ENCODE peak calls at places on chromosomes 12 and 14, in seven cellular contexts. One of them, this sample, is unnamed.

GRCh38 chr14:96592591-96593388 is 90.6 kb downstream of the PAPOLA start:
- DNase-seq in CD4-positive, alpha-beta memory T cell: peak
- DNase-seq in fibroblast of gingiva: peak
- DNase-seq in brain microvascular endothelial cell: no peak
- DNase-seq in heart right ventricle: no peak
- DNase-seq in RWPE1: peak
- DNase-seq in effector memory CD4-positive, alpha-beta T cell: peak
- DNase-seq in this sample: no peak

GRCh38 chr14:96940009-96940408 is 142.8 kb downstream of the VRK1 start:
- DNase-seq in RWPE1: peak
- DNase-seq in fibroblast of gingiva: no peak
- DNase-seq in effector memory CD4-positive, alpha-beta T cell: no peak
- DNase-seq in brain microvascular endothelial cell: no peak
- DNase-seq in heart right ventricle: no peak
- DNase-seq in CD4-positive, alpha-beta memory T cell: no peak
- DNase-seq in this sample: no peak

GRCh38 chr12:1799068-1799881 is 21.1 kb upstream of the LRTM2 start:
- DNase-seq in effector memory CD4-positive, alpha-beta T cell: no peak
- DNase-seq in brain microvascular endothelial cell: no peak
- DNase-seq in heart right ventricle: no peak
- DNase-seq in RWPE1: no peak
- DNase-seq in fibroblast of gingiva: no peak
- DNase-seq in CD4-positive, alpha-beta memory T cell: no peak
- DNase-seq in this sample: no peak

GRCh38 chr14:50670196-50670875 is 2.2 kb upstream of the SAV1 start:
- DNase-seq in RWPE1: no peak
- DNase-seq in brain microvascular endothelial cell: no peak
- DNase-seq in CD4-positive, alpha-beta memory T cell: no peak
- DNase-seq in heart right ventricle: no peak
- DNase-seq in effector memory CD4-positive, alpha-beta T cell: no peak
- DNase-seq in fibroblast of gingiva: no peak
- DNase-seq in this sample: no peak

GRCh38 chr12:132812631-132813305 is 15.9 kb downstream of the GOLGA3 start:
- DNase-seq in heart right ventricle: no peak
- DNase-seq in fibroblast of gingiva: peak
- DNase-seq in CD4-positive, alpha-beta memory T cell: peak
- DNase-seq in RWPE1: no peak
- DNase-seq in brain microvascular endothelial cell: peak
- DNase-seq in effector memory CD4-positive, alpha-beta T cell: no peak
- DNase-seq in this sample: no peak

GRCh38 chr12:27331299-27331926 is 1.2 kb upstream of the BMAL2 start:
- DNase-seq in RWPE1: peak
- DNase-seq in effector memory CD4-positive, alpha-beta T cell: no peak
- DNase-seq in heart right ventricle: no peak
- DNase-seq in brain microvascular endothelial cell: peak
- DNase-seq in fibroblast of gingiva: peak
- DNase-seq in CD4-positive, alpha-beta memory T cell: no peak
- DNase-seq in this sample: peak

GRCh38 chr14:69036757-69037506 is 57.8 kb upstream of the ACTN1 start:
- DNase-seq in effector memory CD4-positive, alpha-beta T cell: no peak
- DNase-seq in fibroblast of gingiva: no peak
- DNase-seq in RWPE1: no peak
- DNase-seq in brain microvascular endothelial cell: no peak
- DNase-seq in heart right ventricle: no peak
- DNase-seq in CD4-positive, alpha-beta memory T cell: no peak
- DNase-seq in this sample: no peak

GRCh38 chr12:45553204-45553603 is 176.3 kb upstream of the ARID2 start:
- DNase-seq in heart right ventricle: no peak
- DNase-seq in effector memory CD4-positive, alpha-beta T cell: no peak
- DNase-seq in brain microvascular endothelial cell: no peak
- DNase-seq in fibroblast of gingiva: no peak
- DNase-seq in RWPE1: peak
- DNase-seq in CD4-positive, alpha-beta memory T cell: no peak
- DNase-seq in this sample: no peak

GRCh38 chr12:109727039-109727723 is 13.6 kb downstream of the FAM222A start:
- DNase-seq in heart right ventricle: no peak
- DNase-seq in CD4-positive, alpha-beta memory T cell: no peak
- DNase-seq in brain microvascular endothelial cell: no peak
- DNase-seq in RWPE1: no peak
- DNase-seq in fibroblast of gingiva: no peak
- DNase-seq in effector memory CD4-positive, alpha-beta T cell: no peak
- DNase-seq in this sample: no peak

GRCh38 chr14:57960946-57961792 is 95.3 kb upstream of the SLC35F4 start:
- DNase-seq in fibroblast of gingiva: no peak
- DNase-seq in heart right ventricle: no peak
- DNase-seq in brain microvascular endothelial cell: no peak
- DNase-seq in RWPE1: no peak
- DNase-seq in CD4-positive, alpha-beta memory T cell: no peak
- DNase-seq in effector memory CD4-positive, alpha-beta T cell: no peak
- DNase-seq in this sample: no peak

GRCh38 chr12:6765634-6766581 is at the start of gene PTMS:
- DNase-seq in fibroblast of gingiva: peak
- DNase-seq in CD4-positive, alpha-beta memory T cell: no peak
- DNase-seq in effector memory CD4-positive, alpha-beta T cell: no peak
- DNase-seq in heart right ventricle: peak
- DNase-seq in RWPE1: peak
- DNase-seq in brain microvascular endothelial cell: peak
- DNase-seq in this sample: peak

GRCh38 chr14:99737451-99737951 is 53.4 kb downstream of the CYP46A1 start:
- DNase-seq in heart right ventricle: peak
- DNase-seq in brain microvascular endothelial cell: no peak
- DNase-seq in fibroblast of gingiva: peak
- DNase-seq in effector memory CD4-positive, alpha-beta T cell: no peak
- DNase-seq in RWPE1: peak
- DNase-seq in CD4-positive, alpha-beta memory T cell: no peak
- DNase-seq in this sample: no peak

GRCh38 chr12:52323416-52324067 is 2.3 kb upstream of the KRT83 start:
- DNase-seq in CD4-positive, alpha-beta memory T cell: no peak
- DNase-seq in brain microvascular endothelial cell: no peak
- DNase-seq in heart right ventricle: no peak
- DNase-seq in fibroblast of gingiva: no peak
- DNase-seq in effector memory CD4-positive, alpha-beta T cell: no peak
- DNase-seq in RWPE1: no peak
- DNase-seq in this sample: no peak

GRCh38 chr12:89353188-89353822 is 1.0 kb upstream of the DUSP6 start:
- DNase-seq in brain microvascular endothelial cell: peak
- DNase-seq in heart right ventricle: peak
- DNase-seq in CD4-positive, alpha-beta memory T cell: peak
- DNase-seq in fibroblast of gingiva: peak
- DNase-seq in effector memory CD4-positive, alpha-beta T cell: peak
- DNase-seq in RWPE1: peak
- DNase-seq in this sample: no peak

GRCh38 chr12:18141583-18141982 is 51.6 kb upstream of the RERGL start:
- DNase-seq in fibroblast of gingiva: peak
- DNase-seq in brain microvascular endothelial cell: peak
- DNase-seq in RWPE1: peak
- DNase-seq in CD4-positive, alpha-beta memory T cell: no peak
- DNase-seq in effector memory CD4-positive, alpha-beta T cell: no peak
- DNase-seq in heart right ventricle: no peak
- DNase-seq in this sample: no peak

GRCh38 chr12:88960213-88960878 is 380.1 kb upstream of the KITLG start:
- DNase-seq in RWPE1: no peak
- DNase-seq in effector memory CD4-positive, alpha-beta T cell: no peak
- DNase-seq in fibroblast of gingiva: peak
- DNase-seq in brain microvascular endothelial cell: no peak
- DNase-seq in CD4-positive, alpha-beta memory T cell: no peak
- DNase-seq in heart right ventricle: peak
- DNase-seq in this sample: no peak

GRCh38 chr12:29350080-29350479 is 30.9 kb downstream of the ERGIC2 start:
- DNase-seq in effector memory CD4-positive, alpha-beta T cell: no peak
- DNase-seq in CD4-positive, alpha-beta memory T cell: no peak
- DNase-seq in brain microvascular endothelial cell: peak
- DNase-seq in RWPE1: peak
- DNase-seq in heart right ventricle: no peak
- DNase-seq in fibroblast of gingiva: peak
- DNase-seq in this sample: no peak

GRCh38 chr14:35985504-35986218 is 159.5 kb downstream of the BRMS1L start:
- DNase-seq in effector memory CD4-positive, alpha-beta T cell: no peak
- DNase-seq in RWPE1: no peak
- DNase-seq in brain microvascular endothelial cell: no peak
- DNase-seq in CD4-positive, alpha-beta memory T cell: no peak
- DNase-seq in heart right ventricle: no peak
- DNase-seq in fibroblast of gingiva: no peak
- DNase-seq in this sample: no peak

GRCh38 chr12:114976959-114977358 is 293.0 kb upstream of the TBX3 start:
- DNase-seq in CD4-positive, alpha-beta memory T cell: no peak
- DNase-seq in fibroblast of gingiva: peak
- DNase-seq in heart right ventricle: no peak
- DNase-seq in effector memory CD4-positive, alpha-beta T cell: no peak
- DNase-seq in RWPE1: peak
- DNase-seq in brain microvascular endothelial cell: no peak
- DNase-seq in this sample: no peak

GRCh38 chr12:105257321-105257728 is 21.4 kb upstream of the APPL2 start:
- DNase-seq in heart right ventricle: no peak
- DNase-seq in fibroblast of gingiva: peak
- DNase-seq in brain microvascular endothelial cell: peak
- DNase-seq in effector memory CD4-positive, alpha-beta T cell: no peak
- DNase-seq in RWPE1: peak
- DNase-seq in CD4-positive, alpha-beta memory T cell: no peak
- DNase-seq in this sample: no peak

GRCh38 chr12:28217805-28218204 is 27.5 kb downstream of the CCDC91 start:
- DNase-seq in heart right ventricle: no peak
- DNase-seq in fibroblast of gingiva: no peak
- DNase-seq in brain microvascular endothelial cell: no peak
- DNase-seq in effector memory CD4-positive, alpha-beta T cell: no peak
- DNase-seq in CD4-positive, alpha-beta memory T cell: no peak
- DNase-seq in RWPE1: no peak
- DNase-seq in this sample: no peak

GRCh38 chr14:28467611-28468010 is 299.0 kb upstream of the FOXG1 start:
- DNase-seq in heart right ventricle: no peak
- DNase-seq in brain microvascular endothelial cell: no peak
- DNase-seq in RWPE1: no peak
- DNase-seq in CD4-positive, alpha-beta memory T cell: no peak
- DNase-seq in effector memory CD4-positive, alpha-beta T cell: no peak
- DNase-seq in fibroblast of gingiva: no peak
- DNase-seq in this sample: no peak

GRCh38 chr12:30437616-30438015 is 258.1 kb downstream of the IPO8 start:
- DNase-seq in RWPE1: no peak
- DNase-seq in CD4-positive, alpha-beta memory T cell: no peak
- DNase-seq in effector memory CD4-positive, alpha-beta T cell: no peak
- DNase-seq in brain microvascular endothelial cell: no peak
- DNase-seq in heart right ventricle: peak
- DNase-seq in fibroblast of gingiva: peak
- DNase-seq in this sample: no peak

This sample was measured in ascending aorta.